ENCODE peak calls at places on chromosomes 1 and 21, in four cellular contexts. G is astrocyte of the spinal cord, U is uterus, Z is GM23248. P is an unnamed sample.

GRCh38 chr1:167797005-167797404 is 75.2 kb downstream of the MPZL1 start:
- DNase-seq in G (peak; percentile 97), U (peak; percentile 82), Z (peak; percentile 99), P (peak; percentile 84)

GRCh38 chr1:171279234-171279633 is 30.9 kb downstream of the FMO1 start:
- DNase-seq in G (no peak), U (no peak), Z (no peak), P (no peak)

GRCh38 chr21:33395866-33396265 is 7.3 kb upstream of the IFNGR2 start:
- DNase-seq in G (peak; percentile 54), U (no peak), Z (peak; percentile 49), P (no peak)

GRCh38 chr1:157137773-157138219 is 399 bp downstream of the ETV3 start:
- DNase-seq in G (no peak), U (no peak), Z (peak; percentile 30), P (peak; percentile 50)

GRCh38 chr1:116741781-116742565 is 12.3 kb upstream of the CD2 start:
- DNase-seq in G (no peak), U (no peak), Z (no peak), P (no peak)

GRCh38 chr1:106681939-106682522 is 374.4 kb upstream of the PRMT6 start:
- DNase-seq in G (no peak), U (no peak), Z (no peak), P (no peak)

GRCh38 chr1:159859757-159860156 is 2.7 kb downstream of the VSIG8 start:
- DNase-seq in G (no peak), U (no peak), Z (no peak), P (no peak)

GRCh38 chr1:184028854-184029623 is 8.5 kb downstream of the COLGALT2 start:
- DNase-seq in G (no peak), U (no peak), Z (peak; percentile 17), P (peak; percentile 77)

GRCh38 chr1:210233495-210234253 is 1.1 kb downstream of the SERTAD4 start:
- DNase-seq in G (peak; percentile 83), U (peak; percentile 54), Z (peak; percentile 76), P (peak; percentile 63)

GRCh38 chr1:174982971-174983689 is 16.6 kb upstream of the CACYBP start:
- DNase-seq in G (peak; percentile 54), U (no peak), Z (peak; percentile 69), P (no peak)

GRCh38 chr1:184906771-184907170 is 67.5 kb downstream of the NIBAN1 start:
- DNase-seq in G (no peak), U (no peak), Z (peak; percentile 62), P (no peak)

GRCh38 chr1:193819376-193819775 is 633.0 kb upstream of the B3GALT2 start:
- DNase-seq in G (no peak), U (no peak), Z (no peak), P (no peak)

GRCh38 chr1:192100686-192101468 is 57.4 kb upstream of the RGS18 start:
- DNase-seq in G (no peak), U (no peak), Z (no peak), P (no peak)

GRCh38 chr1:119009300-119009660 is 21.1 kb upstream of the TBX15 start:
- DNase-seq in G (no peak), U (no peak), Z (peak; percentile 35), P (no peak)

GRCh38 chr1:53073899-53074311 is 11.9 kb downstream of the PODN start:
- DNase-seq in G (no peak), U (peak; percentile 81), Z (no peak), P (peak; percentile 86)

GRCh38 chr1:230948301-230948700 is 30.4 kb downstream of the TTC13 start:
- DNase-seq in G (no peak), U (no peak), Z (no peak), P (no peak)

GRCh38 chr21:45769239-45769758 is 125.8 kb downstream of the PCBP3 start:
- DNase-seq in G (no peak), U (no peak), Z (no peak), P (no peak)

GRCh38 chr1:29237906-29238600 is 1.7 kb downstream of the PTPRU start:
- DNase-seq in G (peak; percentile 31), U (peak; percentile 60), Z (peak; percentile 66), P (peak; percentile 85)

GRCh38 chr1:91527781-91528180 is 27.1 kb downstream of the CDC7 start:
- DNase-seq in G (no peak), U (no peak), Z (peak; percentile 38), P (no peak)

GRCh38 chr1:235105051-235106043 is 23.3 kb downstream of the TOMM20 start:
- DNase-seq in G (no peak), U (no peak), Z (peak; percentile 32), P (no peak)

GRCh38 chr1:165854101-165854845 is 26.9 kb downstream of the UCK2 start:
- DNase-seq in G (peak; percentile 90), U (no peak), Z (peak; percentile 93), P (no peak)

GRCh38 chr1:163712321-163712720 is 390.6 kb downstream of the NUF2 start:
- DNase-seq in G (no peak), U (no peak), Z (no peak), P (no peak)

GRCh38 chr1:64884261-64885040 is 81.9 kb downstream of the JAK1 start:
- DNase-seq in G (peak; percentile 43), U (no peak), Z (peak; percentile 46), P (no peak)

GRCh38 chr1:156555715-156556114 is 16.6 kb downstream of the IQGAP3 start:
- DNase-seq in G (no peak), U (no peak), Z (no peak), P (no peak)

GRCh38 chr1:172640146-172640545 is 18.8 kb upstream of the FASLG start:
- DNase-seq in G (peak; percentile 43), U (no peak), Z (peak; percentile 49), P (no peak)

GRCh38 chr21:32940079-32941014 is 85.4 kb upstream of the OLIG2 start:
- DNase-seq in G (peak; percentile 35), U (no peak), Z (peak; percentile 65), P (no peak)

GRCh38 chr21:46227811-46228344 is 696 bp downstream of the LSS start:
- DNase-seq in G (no peak), U (no peak), Z (peak; percentile 36), P (no peak)

GRCh38 chr1:36023098-36023769 is 60.7 kb upstream of the TEKT2 start:
- DNase-seq in G (no peak), U (no peak), Z (no peak), P (no peak)
- H3K4me3 ChIP-seq in G (no peak overlapping the region), U (no peak overlapping the region), Z (no peak overlapping the region), P (no peak overlapping the region)

GRCh38 chr1:67052741-67053534 is 1.0 kb downstream of the SLC35D1 start:
- DNase-seq in G (peak; percentile 46), U (peak; percentile 16), Z (peak; percentile 77), P (peak; percentile 52)

GRCh38 chr1:67058761-67059160 is 4.8 kb upstream of the SLC35D1 start:
- DNase-seq in G (no peak), U (no peak), Z (peak; percentile 33), P (no peak)

GRCh38 chr1:67058242-67058641 is 4.3 kb upstream of the SLC35D1 start:
- DNase-seq in G (no peak), U (no peak), Z (no peak), P (no peak)

GRCh38 chr1:67053535-67053784 is 488 bp downstream of the SLC35D1 start:
- DNase-seq in G (no peak), U (peak; percentile 70), Z (peak; percentile 84), P (peak; percentile 89)

DNA sequence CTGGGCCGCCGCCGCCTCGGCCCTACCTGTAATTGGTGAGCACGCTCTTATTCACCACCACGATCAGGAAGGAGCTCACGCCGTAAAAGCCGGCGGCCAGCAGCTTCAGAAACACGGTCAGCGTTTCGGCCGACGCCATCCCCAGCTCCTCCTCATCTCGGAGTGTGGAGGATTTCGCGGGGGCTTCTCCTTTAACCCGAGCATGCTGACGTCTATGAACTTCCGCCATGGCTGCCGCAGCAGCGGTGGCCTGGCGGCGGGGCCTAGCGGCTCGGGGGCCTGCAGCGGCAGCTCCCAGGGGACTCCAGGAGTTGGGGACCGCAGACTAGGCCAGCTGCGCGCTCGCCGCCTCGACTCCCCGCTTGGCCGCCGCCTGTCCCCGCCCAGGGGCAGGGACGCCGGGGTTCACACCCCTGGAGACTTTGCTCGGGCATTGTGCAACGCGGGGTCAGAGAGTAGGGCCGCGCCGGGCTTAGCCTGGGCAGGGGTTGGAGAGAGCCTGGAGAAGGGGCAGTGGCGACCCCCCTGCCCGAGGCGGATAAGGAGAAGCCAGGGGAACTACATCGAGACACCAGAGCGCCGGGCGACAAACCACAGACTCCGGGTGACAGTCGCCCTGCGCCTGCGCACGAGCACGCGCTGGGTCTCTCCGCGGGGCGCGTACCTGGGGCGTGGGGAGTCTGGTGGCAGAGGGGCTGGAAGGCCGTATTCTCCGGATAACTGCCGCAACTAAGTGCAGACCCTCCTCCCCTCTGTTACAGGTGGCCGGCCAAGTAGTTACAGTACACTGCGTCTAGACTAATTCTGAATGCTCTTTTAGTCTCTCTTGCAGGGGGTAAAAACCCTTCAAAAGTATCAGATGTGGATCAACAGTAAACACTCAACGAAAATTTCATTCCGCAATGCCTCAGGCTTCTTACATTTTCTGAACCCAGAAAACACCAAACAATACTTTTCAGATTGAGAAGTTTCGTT is at the start of gene SLC35D1:
- DNase-seq in G (peak; percentile 71), U (peak; percentile 71), Z (peak; percentile 79), P (peak; percentile 91)
- H3K4me3 ChIP-seq in G (peak within 1 kb of the TSS; percentile 67), U (peak within 1 kb of the TSS; percentile 74), Z (peak within 1 kb of the TSS; percentile 87), P (peak within 1 kb of the TSS; percentile 79)

GRCh38 chr21:42981862-42982261 is 7.5 kb downstream of the PKNOX1 start:
- DNase-seq in G (no peak), U (no peak), Z (no peak), P (no peak)
- H3K4me3 ChIP-seq in G (no peak overlapping the region), U (no peak overlapping the region), Z (no peak overlapping the region), P (no peak overlapping the region)

DNA sequence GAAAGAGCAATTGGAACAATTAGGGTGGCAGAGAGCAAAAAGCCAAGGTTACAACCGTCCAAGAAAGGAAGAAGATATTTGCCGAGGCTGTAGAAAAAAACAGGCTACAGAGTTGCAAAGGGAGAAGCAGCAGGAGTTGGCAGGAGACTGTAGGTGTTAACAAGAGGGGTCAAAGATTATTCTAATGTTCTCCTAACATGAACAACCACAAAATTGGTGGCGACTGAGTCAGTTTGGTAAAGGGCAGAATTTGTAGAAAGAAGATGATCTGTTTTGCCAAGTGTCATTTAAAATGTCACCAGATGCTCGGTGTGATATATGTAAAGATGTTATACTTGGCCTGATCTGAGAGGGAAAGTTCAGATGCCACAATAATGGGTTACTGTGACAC is 401 bp upstream of the PRUNE1 start:
- DNase-seq in G (no peak), U (no peak), Z (no peak), P (no peak)
- H3K4me3 ChIP-seq in G (peak overlapping the region; percentile 23), U (peak overlapping the region; percentile 74), Z (peak overlapping the region; percentile 89), P (no peak overlapping the region)

DNA sequence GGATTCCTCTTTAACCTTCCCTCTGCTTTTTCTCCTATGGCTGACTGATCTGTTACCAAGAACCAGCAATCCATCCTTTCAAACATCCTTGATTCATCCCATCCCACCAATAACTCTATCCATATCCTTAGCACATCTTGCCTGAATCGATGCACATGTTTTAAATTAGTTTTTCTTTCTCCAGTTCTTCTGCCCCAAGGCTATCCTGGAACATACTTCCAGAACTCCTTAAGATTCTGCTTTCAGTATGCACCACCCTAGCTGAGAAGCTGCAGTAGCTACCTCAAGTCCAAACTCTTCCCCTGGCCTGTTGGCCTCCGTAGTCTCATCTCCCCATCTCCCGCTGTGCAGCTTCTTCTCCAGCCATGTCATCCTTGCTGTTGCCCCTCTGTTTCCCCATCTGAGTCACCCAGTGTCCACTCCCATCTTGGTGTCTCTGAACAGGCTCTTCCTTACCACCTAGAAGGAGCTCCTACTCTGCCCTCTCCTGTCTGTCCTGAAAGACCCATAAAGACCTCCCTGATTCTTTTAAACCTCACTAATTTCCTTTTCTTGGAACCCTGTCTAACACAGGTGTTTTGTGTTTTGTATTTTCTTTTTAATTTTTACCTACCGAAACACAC is 108.0 kb downstream of the SGIP1 start:
- DNase-seq in G (no peak), U (no peak), Z (no peak), P (no peak)
- H3K4me3 ChIP-seq in G (no peak overlapping the region), U (no peak overlapping the region), Z (no peak overlapping the region), P (no peak overlapping the region)

GRCh38 chr1:15799928-15800835 is 7.3 kb downstream of the UQCRHL start:
- DNase-seq in G (peak; percentile 29), U (no peak), Z (peak; percentile 72), P (peak; percentile 68)
- H3K4me3 ChIP-seq in G (no peak overlapping the region), U (no peak overlapping the region), Z (peak overlapping the region; percentile 22), P (no peak overlapping the region)

P was measured in right cardiac atrium.